ENCODE peak calls at places on chromosomes 7 and 10, in nine cellular contexts. N, X, S, C, K, I, O, L and V are unnamed samples.

GRCh38 chr7:16400896-16401275 is 20.5 kb downstream of the CRPPA start:
- DNase-seq in N (no peak), X (no peak), S (no peak), C (no peak), K (no peak), I (no peak), O (no peak), L (no peak), V (no peak)

GRCh38 chr7:103432713-103433112 is 13.3 kb downstream of the SLC26A5 start:
- DNase-seq in N (no peak), X (no peak), S (no peak), C (no peak), K (no peak), I (no peak), O (no peak), L (no peak), V (no peak)

GRCh38 chr10:52488606-52489485 is 174.8 kb downstream of the DKK1 start:
- DNase-seq in N (peak), X (no peak), S (no peak), C (peak), K (peak), I (peak), O (no peak), L (peak), V (no peak)

GRCh38 chr7:47254081-47255006 is 327.6 kb downstream of the TNS3 start:
- DNase-seq in N (peak), X (peak), S (peak), C (peak), K (peak), I (peak), O (peak), L (peak), V (peak)

GRCh38 chr7:74097937-74098614 is 14.5 kb downstream of the LIMK1 start:
- DNase-seq in N (peak), X (no peak), S (peak), C (peak), K (peak), I (peak), O (no peak), L (peak), V (no peak)

GRCh38 chr7:44114586-44115310 is 8.6 kb downstream of the POLD2 start:
- DNase-seq in N (no peak), X (no peak), S (no peak), C (no peak), K (no peak), I (no peak), O (no peak), L (no peak), V (no peak)

GRCh38 chr10:18615618-18616017 is 35.8 kb downstream of the NSUN6 start:
- DNase-seq in N (no peak), X (no peak), S (no peak), C (no peak), K (peak), I (peak), O (no peak), L (peak), V (no peak)

GRCh38 chr10:3090914-3091313 is 23.6 kb downstream of the PFKP start:
- DNase-seq in N (peak), X (no peak), S (peak), C (peak), K (peak), I (peak), O (no peak), L (peak), V (no peak)

GRCh38 chr7:92292981-92293380 is 47.2 kb downstream of the ANKIB1 start:
- DNase-seq in N (no peak), X (no peak), S (no peak), C (no peak), K (no peak), I (no peak), O (no peak), L (no peak), V (no peak)

GRCh38 chr10:8056891-8057331 is 2.4 kb downstream of the GATA3 start:
- DNase-seq in N (no peak), X (no peak), S (no peak), C (no peak), K (no peak), I (no peak), O (no peak), L (no peak), V (no peak)

GRCh38 chr7:146902728-146903127 is 786.1 kb downstream of the CNTNAP2 start:
- DNase-seq in N (no peak), X (no peak), S (no peak), C (no peak), K (no peak), I (no peak), O (no peak), L (no peak), V (no peak)

GRCh38 chr10:101567165-101568006 is 20.7 kb downstream of the POLL start:
- DNase-seq in N (no peak), X (no peak), S (no peak), C (no peak), K (no peak), I (peak), O (no peak), L (no peak), V (no peak)

GRCh38 chr7:2196381-2197378 is 36.1 kb downstream of the MAD1L1 start:
- DNase-seq in N (no peak), X (peak), S (no peak), C (no peak), K (no peak), I (no peak), O (no peak), L (no peak), V (peak)

GRCh38 chr7:117190746-117191435 is 132.0 kb downstream of the WNT2 start:
- DNase-seq in N (no peak), X (no peak), S (no peak), C (no peak), K (no peak), I (no peak), O (no peak), L (no peak), V (no peak)

GRCh38 chr7:44257618-44258422 is 57.0 kb downstream of the YKT6 start:
- DNase-seq in N (peak), X (no peak), S (peak), C (peak), K (peak), I (peak), O (no peak), L (peak), V (no peak)

GRCh38 chr7:38507379-38507778 is 123.8 kb downstream of the AMPH start:
- DNase-seq in N (no peak), X (no peak), S (no peak), C (peak), K (no peak), I (no peak), O (no peak), L (peak), V (no peak)

GRCh38 chr7:151895695-151896485 is 19.0 kb upstream of the PRKAG2 start:
- DNase-seq in N (no peak), X (no peak), S (no peak), C (no peak), K (no peak), I (peak), O (no peak), L (no peak), V (no peak)

GRCh38 chr10:32139223-32140073 is 83.2 kb upstream of the KIF5B start:
- DNase-seq in N (peak), X (peak), S (peak), C (peak), K (peak), I (peak), O (peak), L (peak), V (no peak)

GRCh38 chr7:21159506-21159905 is 268.4 kb upstream of the SP4 start:
- DNase-seq in N (no peak), X (no peak), S (no peak), C (no peak), K (no peak), I (no peak), O (no peak), L (no peak), V (no peak)

GRCh38 chr7:23530901-23531793 is 634 bp downstream of the TRA2A start:
- DNase-seq in N (peak), X (peak), S (peak), C (peak), K (peak), I (peak), O (no peak), L (peak), V (peak)

GRCh38 chr10:130014734-130015695 is 50.9 kb upstream of the EBF3 start:
- DNase-seq in N (no peak), X (no peak), S (no peak), C (no peak), K (no peak), I (no peak), O (no peak), L (no peak), V (no peak)

GRCh38 chr10:86443069-86443468 is 76.5 kb upstream of the GRID1 start:
- DNase-seq in N (no peak), X (no peak), S (no peak), C (peak), K (peak), I (no peak), O (no peak), L (peak), V (no peak)

GRCh38 chr10:70906953-70907618 is 18.7 kb upstream of the PCBD1 start:
- DNase-seq in N (no peak), X (no peak), S (peak), C (no peak), K (no peak), I (no peak), O (no peak), L (no peak), V (no peak)

GRCh38 chr10:103186128-103186527 is 6.9 kb downstream of the NT5C2 start:
- DNase-seq in N (no peak), X (no peak), S (no peak), C (no peak), K (no peak), I (peak), O (no peak), L (peak), V (no peak)

GRCh38 chr10:118708571-118708970 is 46.2 kb downstream of the CACUL1 start:
- DNase-seq in N (no peak), X (no peak), S (no peak), C (no peak), K (no peak), I (no peak), O (no peak), L (no peak), V (no peak)

GRCh38 chr10:118710487-118710886 is 44.3 kb downstream of the CACUL1 start:
- DNase-seq in N (no peak), X (no peak), S (no peak), C (no peak), K (no peak), I (no peak), O (no peak), L (no peak), V (no peak)

GRCh38 chr10:118712080-118712479 is 42.7 kb downstream of the CACUL1 start:
- DNase-seq in N (no peak), X (no peak), S (no peak), C (no peak), K (no peak), I (no peak), O (no peak), L (no peak), V (no peak)

DNA sequence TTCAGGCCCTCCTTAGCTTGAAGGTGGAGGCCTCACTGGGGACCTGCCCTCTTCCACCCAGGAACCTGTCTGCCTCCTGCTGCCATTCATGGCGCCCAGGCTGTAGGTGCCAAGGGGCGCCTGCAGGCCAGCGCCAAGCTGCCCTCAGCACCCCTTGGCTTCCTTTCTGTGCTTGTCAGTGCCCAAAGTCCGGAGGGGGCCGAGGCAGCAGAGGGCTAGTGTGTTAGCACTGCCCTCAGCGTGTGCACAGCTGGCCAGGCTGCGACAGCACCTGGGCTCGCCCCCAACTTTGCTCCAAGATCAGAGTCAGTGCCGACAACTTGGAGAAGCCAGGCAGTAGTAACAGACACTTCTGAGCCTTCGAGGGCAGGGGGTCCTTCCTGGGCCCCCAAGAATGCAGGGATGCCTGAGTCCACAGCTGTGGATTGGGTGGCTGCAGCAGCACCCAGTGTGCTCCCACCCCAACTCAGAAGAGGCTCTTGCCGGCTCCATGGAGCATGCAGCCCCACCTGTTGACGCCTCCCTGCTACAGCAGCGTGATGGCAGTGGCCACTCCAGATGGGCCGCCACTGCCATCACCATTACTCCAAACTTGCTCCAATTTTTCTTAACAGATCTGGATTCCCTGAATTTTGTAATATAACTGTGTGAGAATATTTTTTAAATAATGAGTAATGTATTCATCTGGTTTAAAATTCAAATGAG is 41.7 kb downstream of the CACUL1 start:
- DNase-seq in N (no peak), X (peak), S (no peak), C (no peak), K (no peak), I (no peak), O (no peak), L (no peak), V (no peak)
- TF ChIP-seq CTCF in N (no peak), X (peak), S (no peak), C (peak), K (peak), I (peak), O (no peak), L (no peak), V (peak)

GRCh38 chr7:128791121-128791967 is 424 bp upstream of the CCDC136 start:
- DNase-seq in N (peak), X (peak), S (peak), C (peak), K (peak), I (peak), O (no peak), L (peak), V (peak)

GRCh38 chr7:128793184-128793552 is 1.4 kb downstream of the CCDC136 start:
- DNase-seq in N (no peak), X (no peak), S (no peak), C (no peak), K (no peak), I (no peak), O (no peak), L (no peak), V (no peak)

GRCh38 chr7:128791968-128792319 is at the start of gene CCDC136:
- DNase-seq in N (no peak), X (no peak), S (no peak), C (no peak), K (no peak), I (peak), O (no peak), L (no peak), V (no peak)

GRCh38 chr7:128794020-128794419 is 2.3 kb downstream of the CCDC136 start:
- DNase-seq in N (no peak), X (no peak), S (no peak), C (no peak), K (no peak), I (peak), O (no peak), L (no peak), V (no peak)

DNA sequence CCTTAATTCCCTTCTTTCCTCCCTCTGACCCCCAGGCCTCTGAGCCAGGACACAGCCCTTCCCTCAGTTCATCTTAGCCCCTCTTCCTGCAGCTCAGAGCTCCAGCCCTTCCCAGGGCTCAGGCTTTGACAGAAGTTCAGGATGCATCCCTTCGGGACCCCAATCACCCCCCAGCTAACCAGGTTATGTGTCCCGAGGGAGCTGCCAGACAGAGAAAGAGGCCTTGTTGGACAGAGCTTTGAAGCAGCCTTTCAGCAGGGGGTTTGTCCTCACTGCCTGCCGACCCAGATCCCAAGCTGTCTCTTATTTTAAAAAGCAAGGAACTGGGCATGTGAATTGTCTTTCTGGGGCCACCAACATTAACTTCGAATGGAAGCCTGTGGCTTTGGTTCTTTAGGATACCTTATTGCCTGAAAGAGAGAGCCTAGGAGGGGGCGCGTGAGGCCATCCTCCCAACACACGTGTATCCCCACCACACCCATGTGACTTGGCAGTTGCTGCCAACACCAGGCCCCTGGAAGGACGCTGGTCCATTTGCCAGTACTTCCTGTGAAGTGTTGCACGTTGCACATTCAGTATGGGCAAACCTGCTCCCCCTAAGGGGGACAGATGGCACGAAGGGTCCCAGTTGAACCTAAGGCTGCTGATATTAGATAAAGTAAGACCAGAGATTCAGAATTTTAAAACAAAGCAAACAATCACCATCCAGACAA is 859 bp downstream of the CCDC136 start:
- DNase-seq in N (no peak), X (no peak), S (no peak), C (no peak), K (no peak), I (no peak), O (no peak), L (no peak), V (no peak)
- TF ChIP-seq CTCF in N (no peak), X (no peak), S (no peak), C (no peak), K (no peak), I (no peak), O (no peak), L (no peak), V (no peak)

GRCh38 chr10:29634764-29635625 is at the start of gene SVIL:
- DNase-seq in N (peak), X (peak), S (peak), C (peak), K (peak), I (peak), O (no peak), L (peak), V (no peak)
- TF ChIP-seq CTCF in N (no peak), X (peak), S (no peak), C (peak), K (no peak), I (no peak), O (no peak), L (no peak), V (peak)

GRCh38 chr7:31145339-31145738 is 93.2 kb downstream of the ADCYAP1R1 start:
- DNase-seq in N (no peak), X (no peak), S (no peak), C (no peak), K (no peak), I (no peak), O (no peak), L (no peak), V (no peak)
- TF ChIP-seq CTCF in N (no peak), X (peak), S (no peak), C (no peak), K (no peak), I (no peak), O (no peak), L (no peak), V (no peak)

GRCh38 chr10:78155722-78156121 is 122.1 kb downstream of the RPS24 start:
- DNase-seq in N (no peak), X (no peak), S (no peak), C (no peak), K (no peak), I (no peak), O (no peak), L (no peak), V (no peak)
- TF ChIP-seq CTCF in N (no peak), X (peak), S (no peak), C (peak), K (no peak), I (no peak), O (no peak), L (no peak), V (peak)

DNA sequence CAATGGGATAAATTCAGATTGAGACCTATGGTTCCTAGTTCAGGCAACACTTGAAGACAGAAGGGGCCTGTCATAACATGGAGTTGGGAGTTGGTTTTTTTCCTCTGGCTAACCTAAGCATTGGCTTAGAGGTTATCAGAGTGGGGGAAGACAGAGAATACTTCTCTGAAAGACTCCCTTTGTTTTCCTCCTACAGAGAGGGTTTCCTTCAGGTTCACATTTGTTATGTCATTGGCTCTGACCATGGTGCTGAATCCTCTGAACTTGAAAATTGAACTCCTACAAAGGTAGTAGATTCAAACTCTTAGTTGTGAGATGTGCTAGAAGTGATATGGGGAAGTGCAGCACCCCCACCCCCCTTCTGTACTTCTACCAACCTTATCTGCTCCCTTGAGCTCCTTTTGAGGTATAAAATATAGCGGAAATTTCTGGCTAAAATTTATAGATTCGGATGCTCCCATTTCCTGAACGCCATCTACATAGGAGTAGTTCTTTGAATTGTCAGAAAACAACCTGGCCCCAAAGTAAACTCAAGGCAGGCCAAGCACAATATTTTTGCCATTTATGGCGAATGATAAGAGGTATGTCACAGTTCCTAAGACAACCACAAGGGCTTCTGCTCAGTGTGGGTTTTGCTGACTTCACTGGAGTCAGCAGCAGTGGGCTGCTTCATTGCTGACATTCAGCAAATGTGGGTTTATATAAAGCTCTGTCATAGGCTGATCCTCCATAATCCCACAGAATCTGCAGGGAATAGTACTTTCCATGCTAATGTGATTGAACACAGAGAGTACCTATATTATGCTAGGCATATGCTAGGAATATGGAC is 131.6 kb upstream of the KLF14 start:
- DNase-seq in N (no peak), X (no peak), S (no peak), C (peak), K (peak), I (peak), O (no peak), L (no peak), V (no peak)
- TF ChIP-seq CTCF in N (no peak), X (peak), S (no peak), C (peak), K (peak), I (no peak), O (no peak), L (peak), V (no peak)

GRCh38 chr7:66907731-66908130 is 13.3 kb upstream of the TMEM248 start:
- DNase-seq in N (no peak), X (no peak), S (no peak), C (no peak), K (no peak), I (no peak), O (no peak), L (no peak), V (no peak)

GRCh38 chr7:66903360-66904062 is 17.5 kb upstream of the TMEM248 start:
- DNase-seq in N (no peak), X (no peak), S (no peak), C (no peak), K (no peak), I (no peak), O (no peak), L (no peak), V (no peak)

GRCh38 chr7:66905243-66905642 is 15.8 kb upstream of the TMEM248 start:
- DNase-seq in N (no peak), X (no peak), S (no peak), C (no peak), K (no peak), I (no peak), O (no peak), L (no peak), V (no peak)

GRCh38 chr7:66904063-66904593 is 16.9 kb upstream of the TMEM248 start:
- DNase-seq in N (no peak), X (peak), S (no peak), C (no peak), K (no peak), I (no peak), O (no peak), L (no peak), V (no peak)

GRCh38 chr7:66905689-66906088 is 15.3 kb upstream of the TMEM248 start:
- DNase-seq in N (no peak), X (peak), S (no peak), C (no peak), K (no peak), I (no peak), O (no peak), L (no peak), V (no peak)
- TF ChIP-seq CTCF in N (no peak), X (peak), S (no peak), C (peak), K (peak), I (no peak), O (no peak), L (peak), V (peak)